ENCODE peak calls at places on chromosomes 7 and 10, in six cellular contexts. One of them, this sample, is unnamed.

GRCh38 chr7:37083311-37084096 is 359.2 kb upstream of the AOAH start:
- DNase-seq in neuronal stem cell: no peak
- DNase-seq in esophagus muscularis mucosa: peak
- DNase-seq in natural killer cell treated with Interleukin-12 subunit alpha and Interleukin-12 subunit beta and Interleukin-15 and Interleukin-18, amount 100 ng/mL, for 72 hours: no peak
- DNase-seq in right lobe of liver: no peak
- DNase-seq in RPMI8226: no peak
- DNase-seq in this sample: no peak

GRCh38 chr10:113261130-113261529 is 291.7 kb upstream of the HABP2 start:
- DNase-seq in neuronal stem cell: no peak
- DNase-seq in RPMI8226: peak
- DNase-seq in natural killer cell treated with Interleukin-12 subunit alpha and Interleukin-12 subunit beta and Interleukin-15 and Interleukin-18, amount 100 ng/mL, for 72 hours: no peak
- DNase-seq in right lobe of liver: no peak
- DNase-seq in esophagus muscularis mucosa: no peak
- DNase-seq in this sample: no peak

GRCh38 chr7:123538189-123538714 is 3.9 kb upstream of the IQUB start:
- DNase-seq in right lobe of liver: no peak
- DNase-seq in natural killer cell treated with Interleukin-12 subunit alpha and Interleukin-12 subunit beta and Interleukin-15 and Interleukin-18, amount 100 ng/mL, for 72 hours: no peak
- DNase-seq in neuronal stem cell: no peak
- DNase-seq in RPMI8226: no peak
- DNase-seq in esophagus muscularis mucosa: no peak
- DNase-seq in this sample: no peak

GRCh38 chr10:100909506-100910260 is 3.1 kb upstream of the SLF2 start:
- DNase-seq in right lobe of liver: no peak
- DNase-seq in neuronal stem cell: no peak
- DNase-seq in esophagus muscularis mucosa: no peak
- DNase-seq in RPMI8226: no peak
- DNase-seq in natural killer cell treated with Interleukin-12 subunit alpha and Interleukin-12 subunit beta and Interleukin-15 and Interleukin-18, amount 100 ng/mL, for 72 hours: no peak
- DNase-seq in this sample: no peak

GRCh38 chr10:12588091-12588850 is 238.9 kb downstream of the CAMK1D start:
- DNase-seq in neuronal stem cell: no peak
- DNase-seq in natural killer cell treated with Interleukin-12 subunit alpha and Interleukin-12 subunit beta and Interleukin-15 and Interleukin-18, amount 100 ng/mL, for 72 hours: no peak
- DNase-seq in right lobe of liver: no peak
- DNase-seq in esophagus muscularis mucosa: no peak
- DNase-seq in RPMI8226: peak
- DNase-seq in this sample: no peak

GRCh38 chr7:142030294-142030693 is 34.6 kb downstream of the MGAM start:
- DNase-seq in RPMI8226: no peak
- DNase-seq in natural killer cell treated with Interleukin-12 subunit alpha and Interleukin-12 subunit beta and Interleukin-15 and Interleukin-18, amount 100 ng/mL, for 72 hours: no peak
- DNase-seq in right lobe of liver: no peak
- DNase-seq in esophagus muscularis mucosa: no peak
- DNase-seq in neuronal stem cell: no peak
- DNase-seq in this sample: no peak

GRCh38 chr10:125694874-125695273 is 11.9 kb upstream of the TEX36 start:
- DNase-seq in RPMI8226: no peak
- DNase-seq in natural killer cell treated with Interleukin-12 subunit alpha and Interleukin-12 subunit beta and Interleukin-15 and Interleukin-18, amount 100 ng/mL, for 72 hours: no peak
- DNase-seq in right lobe of liver: no peak
- DNase-seq in esophagus muscularis mucosa: no peak
- DNase-seq in neuronal stem cell: no peak
- DNase-seq in this sample: no peak

GRCh38 chr7:111030358-111030735 is 60.6 kb upstream of the LRRN3 start:
- DNase-seq in esophagus muscularis mucosa: no peak
- DNase-seq in right lobe of liver: no peak
- DNase-seq in neuronal stem cell: no peak
- DNase-seq in natural killer cell treated with Interleukin-12 subunit alpha and Interleukin-12 subunit beta and Interleukin-15 and Interleukin-18, amount 100 ng/mL, for 72 hours: no peak
- DNase-seq in RPMI8226: no peak
- DNase-seq in this sample: no peak

GRCh38 chr7:118974836-118975235 is 750.3 kb downstream of the ANKRD7 start:
- DNase-seq in natural killer cell treated with Interleukin-12 subunit alpha and Interleukin-12 subunit beta and Interleukin-15 and Interleukin-18, amount 100 ng/mL, for 72 hours: no peak
- DNase-seq in right lobe of liver: no peak
- DNase-seq in RPMI8226: no peak
- DNase-seq in neuronal stem cell: no peak
- DNase-seq in esophagus muscularis mucosa: no peak
- DNase-seq in this sample: no peak

GRCh38 chr10:94129393-94130130 is 135.8 kb downstream of the PLCE1 start:
- DNase-seq in natural killer cell treated with Interleukin-12 subunit alpha and Interleukin-12 subunit beta and Interleukin-15 and Interleukin-18, amount 100 ng/mL, for 72 hours: no peak
- DNase-seq in neuronal stem cell: no peak
- DNase-seq in RPMI8226: no peak
- DNase-seq in right lobe of liver: no peak
- DNase-seq in esophagus muscularis mucosa: no peak
- DNase-seq in this sample: peak

GRCh38 chr10:69807696-69808095 is 6.0 kb downstream of the COL13A1 start:
- DNase-seq in neuronal stem cell: no peak
- DNase-seq in right lobe of liver: no peak
- DNase-seq in natural killer cell treated with Interleukin-12 subunit alpha and Interleukin-12 subunit beta and Interleukin-15 and Interleukin-18, amount 100 ng/mL, for 72 hours: no peak
- DNase-seq in esophagus muscularis mucosa: no peak
- DNase-seq in RPMI8226: no peak
- DNase-seq in this sample: no peak

GRCh38 chr10:14906765-14907164 is 28.1 kb downstream of the SUV39H2 start:
- DNase-seq in right lobe of liver: no peak
- DNase-seq in RPMI8226: no peak
- DNase-seq in esophagus muscularis mucosa: no peak
- DNase-seq in natural killer cell treated with Interleukin-12 subunit alpha and Interleukin-12 subunit beta and Interleukin-15 and Interleukin-18, amount 100 ng/mL, for 72 hours: no peak
- DNase-seq in neuronal stem cell: no peak
- DNase-seq in this sample: no peak

GRCh38 chr10:96642973-96643372 is 56.2 kb upstream of the TM9SF3 start:
- DNase-seq in right lobe of liver: peak
- DNase-seq in esophagus muscularis mucosa: no peak
- DNase-seq in RPMI8226: peak
- DNase-seq in natural killer cell treated with Interleukin-12 subunit alpha and Interleukin-12 subunit beta and Interleukin-15 and Interleukin-18, amount 100 ng/mL, for 72 hours: peak
- DNase-seq in neuronal stem cell: peak
- DNase-seq in this sample: peak

GRCh38 chr7:31814187-31814586 is 127.2 kb downstream of the PPP1R17 start:
- DNase-seq in neuronal stem cell: no peak
- DNase-seq in right lobe of liver: no peak
- DNase-seq in RPMI8226: no peak
- DNase-seq in esophagus muscularis mucosa: no peak
- DNase-seq in natural killer cell treated with Interleukin-12 subunit alpha and Interleukin-12 subunit beta and Interleukin-15 and Interleukin-18, amount 100 ng/mL, for 72 hours: no peak
- DNase-seq in this sample: no peak

GRCh38 chr7:20798081-20798693 is 11.5 kb upstream of the SP8 start:
- DNase-seq in natural killer cell treated with Interleukin-12 subunit alpha and Interleukin-12 subunit beta and Interleukin-15 and Interleukin-18, amount 100 ng/mL, for 72 hours: peak
- DNase-seq in neuronal stem cell: peak
- DNase-seq in RPMI8226: peak
- DNase-seq in esophagus muscularis mucosa: no peak
- DNase-seq in right lobe of liver: peak
- DNase-seq in this sample: no peak

GRCh38 chr7:82051641-82052040 is 281.8 kb upstream of the HGF start:
- DNase-seq in RPMI8226: no peak
- DNase-seq in neuronal stem cell: no peak
- DNase-seq in natural killer cell treated with Interleukin-12 subunit alpha and Interleukin-12 subunit beta and Interleukin-15 and Interleukin-18, amount 100 ng/mL, for 72 hours: no peak
- DNase-seq in right lobe of liver: no peak
- DNase-seq in esophagus muscularis mucosa: no peak
- DNase-seq in this sample: no peak

GRCh38 chr10:79328147-79328701 is 19.0 kb upstream of the PPIF start:
- DNase-seq in esophagus muscularis mucosa: no peak
- DNase-seq in neuronal stem cell: no peak
- DNase-seq in right lobe of liver: no peak
- DNase-seq in RPMI8226: no peak
- DNase-seq in natural killer cell treated with Interleukin-12 subunit alpha and Interleukin-12 subunit beta and Interleukin-15 and Interleukin-18, amount 100 ng/mL, for 72 hours: no peak
- DNase-seq in this sample: no peak

GRCh38 chr7:40808409-40808942 is 673.7 kb downstream of the SUGCT start:
- DNase-seq in natural killer cell treated with Interleukin-12 subunit alpha and Interleukin-12 subunit beta and Interleukin-15 and Interleukin-18, amount 100 ng/mL, for 72 hours: no peak
- DNase-seq in right lobe of liver: no peak
- DNase-seq in esophagus muscularis mucosa: no peak
- DNase-seq in RPMI8226: no peak
- DNase-seq in neuronal stem cell: no peak
- DNase-seq in this sample: no peak

GRCh38 chr7:69932034-69932628 is 333.9 kb downstream of the AUTS2 start:
- DNase-seq in RPMI8226: peak
- DNase-seq in esophagus muscularis mucosa: no peak
- DNase-seq in natural killer cell treated with Interleukin-12 subunit alpha and Interleukin-12 subunit beta and Interleukin-15 and Interleukin-18, amount 100 ng/mL, for 72 hours: no peak
- DNase-seq in right lobe of liver: no peak
- DNase-seq in neuronal stem cell: peak
- DNase-seq in this sample: peak

GRCh38 chr10:102152545-102152890 is 329 bp downstream of the NOLC1 start:
- DNase-seq in RPMI8226: peak
- DNase-seq in neuronal stem cell: no peak
- DNase-seq in natural killer cell treated with Interleukin-12 subunit alpha and Interleukin-12 subunit beta and Interleukin-15 and Interleukin-18, amount 100 ng/mL, for 72 hours: no peak
- DNase-seq in esophagus muscularis mucosa: no peak
- DNase-seq in right lobe of liver: no peak
- DNase-seq in this sample: no peak

GRCh38 chr7:23852135-23852534 is 142.1 kb downstream of the STK31 start:
- DNase-seq in RPMI8226: no peak
- DNase-seq in right lobe of liver: no peak
- DNase-seq in esophagus muscularis mucosa: no peak
- DNase-seq in natural killer cell treated with Interleukin-12 subunit alpha and Interleukin-12 subunit beta and Interleukin-15 and Interleukin-18, amount 100 ng/mL, for 72 hours: no peak
- DNase-seq in neuronal stem cell: no peak
- DNase-seq in this sample: no peak

GRCh38 chr7:66013938-66014337 is 31.9 kb upstream of the GUSB start:
- DNase-seq in natural killer cell treated with Interleukin-12 subunit alpha and Interleukin-12 subunit beta and Interleukin-15 and Interleukin-18, amount 100 ng/mL, for 72 hours: no peak
- DNase-seq in RPMI8226: peak
- DNase-seq in esophagus muscularis mucosa: no peak
- DNase-seq in right lobe of liver: no peak
- DNase-seq in neuronal stem cell: peak
- DNase-seq in this sample: peak

GRCh38 chr7:27746978-27747377 is 7.0 kb downstream of the TAX1BP1 start:
- DNase-seq in natural killer cell treated with Interleukin-12 subunit alpha and Interleukin-12 subunit beta and Interleukin-15 and Interleukin-18, amount 100 ng/mL, for 72 hours: no peak
- DNase-seq in esophagus muscularis mucosa: no peak
- DNase-seq in right lobe of liver: no peak
- DNase-seq in RPMI8226: no peak
- DNase-seq in neuronal stem cell: no peak
- DNase-seq in this sample: no peak

GRCh38 chr10:131751827-131752775 is 148.7 kb upstream of the PPP2R2D start:
- DNase-seq in RPMI8226: no peak
- DNase-seq in esophagus muscularis mucosa: no peak
- DNase-seq in natural killer cell treated with Interleukin-12 subunit alpha and Interleukin-12 subunit beta and Interleukin-15 and Interleukin-18, amount 100 ng/mL, for 72 hours: peak
- DNase-seq in right lobe of liver: peak
- DNase-seq in neuronal stem cell: no peak
- DNase-seq in this sample: no peak

GRCh38 chr7:102434039-102434481 is 685 bp downstream of the ORAI2 start:
- DNase-seq in RPMI8226: peak
- DNase-seq in esophagus muscularis mucosa: no peak
- DNase-seq in neuronal stem cell: no peak
- DNase-seq in natural killer cell treated with Interleukin-12 subunit alpha and Interleukin-12 subunit beta and Interleukin-15 and Interleukin-18, amount 100 ng/mL, for 72 hours: no peak
- DNase-seq in right lobe of liver: no peak
- DNase-seq in this sample: no peak

GRCh38 chr7:34354906-34355305 is 303.1 kb upstream of the NPSR1 start:
- DNase-seq in neuronal stem cell: no peak
- DNase-seq in right lobe of liver: no peak
- DNase-seq in esophagus muscularis mucosa: no peak
- DNase-seq in RPMI8226: no peak
- DNase-seq in natural killer cell treated with Interleukin-12 subunit alpha and Interleukin-12 subunit beta and Interleukin-15 and Interleukin-18, amount 100 ng/mL, for 72 hours: no peak
- DNase-seq in this sample: no peak

GRCh38 chr10:13420532-13421307 is 72.6 kb upstream of the SEPHS1 start:
- DNase-seq in RPMI8226: peak
- DNase-seq in neuronal stem cell: no peak
- DNase-seq in esophagus muscularis mucosa: no peak
- DNase-seq in natural killer cell treated with Interleukin-12 subunit alpha and Interleukin-12 subunit beta and Interleukin-15 and Interleukin-18, amount 100 ng/mL, for 72 hours: no peak
- DNase-seq in right lobe of liver: no peak
- DNase-seq in this sample: no peak

GRCh38 chr7:100170111-100170897 is 1.9 kb upstream of the GAL3ST4 start:
- DNase-seq in neuronal stem cell: no peak
- DNase-seq in esophagus muscularis mucosa: no peak
- DNase-seq in RPMI8226: no peak
- DNase-seq in right lobe of liver: no peak
- DNase-seq in natural killer cell treated with Interleukin-12 subunit alpha and Interleukin-12 subunit beta and Interleukin-15 and Interleukin-18, amount 100 ng/mL, for 72 hours: no peak
- DNase-seq in this sample: no peak

GRCh38 chr7:107687656-107688055 is 27.0 kb downstream of the SLC26A4 start:
- DNase-seq in neuronal stem cell: no peak
- DNase-seq in right lobe of liver: no peak
- DNase-seq in natural killer cell treated with Interleukin-12 subunit alpha and Interleukin-12 subunit beta and Interleukin-15 and Interleukin-18, amount 100 ng/mL, for 72 hours: no peak
- DNase-seq in esophagus muscularis mucosa: peak
- DNase-seq in RPMI8226: no peak
- DNase-seq in this sample: no peak

GRCh38 chr10:90813592-90814365 is 44.1 kb downstream of the HTR7 start:
- DNase-seq in neuronal stem cell: no peak
- DNase-seq in right lobe of liver: no peak
- DNase-seq in RPMI8226: no peak
- DNase-seq in natural killer cell treated with Interleukin-12 subunit alpha and Interleukin-12 subunit beta and Interleukin-15 and Interleukin-18, amount 100 ng/mL, for 72 hours: no peak
- DNase-seq in esophagus muscularis mucosa: peak
- DNase-seq in this sample: no peak